ENCODE peak calls at places on chromosome 20, in eight cellular contexts. E is ovary, V is H9, X is type B pancreatic cell, Z is MCF 10A, S is choroid plexus epithelial cell, G is progenitor cell of endocrine pancreas, M is brain microvascular endothelial cell. C is an unnamed sample.

GRCh38 chr20:51752343-51752951 is 15.7 kb downstream of the ATP9A start:
- DNase-seq in E (no peak), V (no peak), X (no peak), Z (peak; percentile 62), S (peak; percentile 77), G (no peak), M (peak; percentile 55), C (no peak)

GRCh38 chr20:50415516-50416268 is 94.5 kb upstream of the PTPN1 start:
- DNase-seq in E (peak; percentile 99), V (peak; percentile 59), X (no peak), Z (peak; percentile 99), S (peak; percentile 89), G (no peak), M (peak; percentile 83), C (peak; percentile 100)

GRCh38 chr20:6863798-6864201 is 96.3 kb downstream of the BMP2 start:
- DNase-seq in E (no peak), V (no peak), X (no peak), Z (no peak), S (no peak), G (no peak), M (no peak), C (no peak)

GRCh38 chr20:49545572-49545971 is 22.4 kb downstream of the PTGIS start:
- DNase-seq in E (no peak), V (no peak), X (no peak), Z (no peak), S (no peak), G (no peak), M (no peak), C (no peak)

GRCh38 chr20:63553251-63553932 is 567 bp upstream of the FNDC11 start:
- DNase-seq in E (peak; percentile 79), V (peak; percentile 95), X (peak; percentile 89), Z (peak; percentile 75), S (peak; percentile 85), G (peak; percentile 70), M (peak; percentile 64), C (peak; percentile 58)

GRCh38 chr20:24388828-24389325 is 80.6 kb upstream of the SYNDIG1 start:
- DNase-seq in E (no peak), V (peak; percentile 18), X (no peak), Z (no peak), S (no peak), G (no peak), M (no peak), C (no peak)

GRCh38 chr20:7673841-7674240 is 266.4 kb downstream of the HAO1 start:
- DNase-seq in E (no peak), V (no peak), X (no peak), Z (peak; percentile 48), S (peak; percentile 83), G (no peak), M (peak; percentile 64), C (no peak)

GRCh38 chr20:10679269-10679668 is 5.5 kb upstream of the JAG1 start:
- DNase-seq in E (no peak), V (no peak), X (no peak), Z (peak; percentile 57), S (no peak), G (no peak), M (no peak), C (no peak)

GRCh38 chr20:63847374-63848002 is 13.8 kb upstream of the ABHD16B start:
- DNase-seq in E (peak; percentile 76), V (peak; percentile 73), X (no peak), Z (no peak), S (peak; percentile 29), G (no peak), M (no peak), C (no peak)

GRCh38 chr20:32970973-32971300 is 33.3 kb downstream of the SUN5 start:
- DNase-seq in E (no peak), V (peak; percentile 21), X (peak; percentile 66), Z (no peak), S (no peak), G (no peak), M (no peak), C (no peak)

GRCh38 chr20:61604494-61604893 is 352.4 kb downstream of the CDH4 start:
- DNase-seq in E (no peak), V (no peak), X (no peak), Z (no peak), S (no peak), G (no peak), M (no peak), C (no peak)

GRCh38 chr20:50468378-50468798 is 41.8 kb upstream of the PTPN1 start:
- DNase-seq in E (no peak), V (no peak), X (no peak), Z (no peak), S (no peak), G (no peak), M (no peak), C (no peak)

GRCh38 chr20:36491901-36492617 is 49.3 kb upstream of the MYL9 start:
- DNase-seq in E (no peak), V (no peak), X (no peak), Z (peak; percentile 47), S (peak; percentile 75), G (no peak), M (no peak), C (no peak)

GRCh38 chr20:15759546-15760216 is 813.6 kb downstream of the KIF16B start:
- DNase-seq in E (no peak), V (no peak), X (no peak), Z (peak; percentile 5), S (no peak), G (no peak), M (no peak), C (no peak)

GRCh38 chr20:32727663-32728062 is 15.6 kb downstream of the COMMD7 start:
- DNase-seq in E (no peak), V (no peak), X (no peak), Z (peak; percentile 42), S (peak; percentile 90), G (no peak), M (peak; percentile 75), C (no peak)

DNA sequence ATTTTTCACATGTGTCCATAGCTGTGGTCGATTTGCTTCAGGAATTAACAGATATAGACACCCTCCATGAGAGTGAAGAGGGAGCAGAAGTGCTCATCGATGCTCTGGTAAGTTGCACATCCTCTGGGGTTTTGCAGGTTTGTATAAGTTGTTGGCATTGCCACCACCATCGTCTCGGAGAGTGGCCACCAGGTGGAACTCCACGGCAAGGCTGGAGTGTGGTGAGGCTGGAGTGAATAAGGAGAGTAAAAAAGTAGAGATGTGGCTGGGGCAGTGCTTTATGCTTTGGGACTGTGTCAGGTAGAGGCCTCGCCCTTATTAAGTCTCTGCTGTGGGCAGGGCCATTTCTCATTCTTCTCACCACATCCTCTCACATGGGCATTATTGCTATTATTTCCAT is 63.7 kb downstream of the CTNNBL1 start:
- DNase-seq in E (no peak), V (no peak), X (no peak), Z (no peak), S (no peak), G (no peak), M (no peak), C (no peak)
- TF ChIP-seq CTCF in E (no peak), V (peak; percentile 38), X (peak; percentile 31), Z (no peak), S (peak; percentile 33), G (no peak), M (peak; percentile 37), C (no peak)

GRCh38 chr20:58192065-58192464 is 36.4 kb downstream of the ANKRD60 start:
- DNase-seq in E (no peak), V (no peak), X (no peak), Z (no peak), S (no peak), G (no peak), M (no peak), C (no peak)

GRCh38 chr20:58196402-58197184 is 31.9 kb downstream of the ANKRD60 start:
- DNase-seq in E (no peak), V (no peak), X (no peak), Z (no peak), S (no peak), G (no peak), M (no peak), C (no peak)

GRCh38 chr20:58195047-58195446 is 33.4 kb downstream of the ANKRD60 start:
- DNase-seq in E (no peak), V (no peak), X (no peak), Z (no peak), S (no peak), G (no peak), M (no peak), C (no peak)

GRCh38 chr20:58194176-58194796 is 34.2 kb downstream of the ANKRD60 start:
- DNase-seq in E (no peak), V (no peak), X (no peak), Z (no peak), S (peak; percentile 18), G (no peak), M (no peak), C (no peak)

GRCh38 chr20:58192567-58192966 is 35.9 kb downstream of the ANKRD60 start:
- DNase-seq in E (no peak), V (peak; percentile 50), X (no peak), Z (peak; percentile 16), S (no peak), G (no peak), M (no peak), C (no peak)
- TF ChIP-seq CTCF in E (no peak), V (peak; percentile 86), X (peak; percentile 70), Z (peak; percentile 65), S (peak; percentile 70), G (peak; percentile 53), M (peak; percentile 77), C (peak; percentile 33)

DNA sequence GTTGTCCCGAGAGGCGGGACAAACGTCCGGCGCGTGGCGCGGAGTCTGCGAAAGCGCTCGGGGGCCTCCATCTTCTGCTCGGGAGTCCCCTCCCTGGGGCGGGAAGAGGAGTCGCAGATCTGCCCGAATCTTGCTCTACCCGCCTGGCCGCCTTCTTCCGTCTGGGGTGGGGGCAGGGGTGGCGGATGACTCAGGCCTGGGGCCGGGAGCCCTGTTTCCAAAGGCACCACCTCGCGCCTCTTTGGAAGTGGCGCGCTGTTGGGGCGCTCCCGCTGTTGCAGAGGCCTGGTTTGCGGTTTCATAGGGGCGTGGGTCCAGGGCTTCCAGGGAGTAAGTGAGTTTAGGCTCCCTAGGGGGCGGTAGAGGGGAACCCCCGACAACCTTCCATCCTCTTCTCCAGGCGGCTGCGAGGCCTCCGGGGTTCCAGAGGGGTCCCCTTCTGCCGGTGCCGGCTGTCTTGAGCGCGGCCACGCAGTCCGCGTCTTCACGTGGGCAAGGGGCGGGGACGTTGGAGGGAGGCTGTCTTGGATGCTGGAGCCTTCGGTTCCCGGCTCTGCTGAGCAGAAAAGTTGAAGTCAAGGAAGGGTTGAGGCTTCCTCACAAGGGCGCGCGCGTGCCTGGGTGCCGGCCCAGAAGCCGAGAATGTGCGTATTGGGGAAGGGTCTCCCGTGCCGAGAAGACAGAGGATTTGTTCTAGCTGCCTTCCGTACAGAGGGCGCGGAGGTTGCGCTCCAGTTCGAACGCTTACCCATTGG is 2.6 kb upstream of the TFAP2C start:
- DNase-seq in E (no peak), V (peak; percentile 82), X (peak; percentile 73), Z (no peak), S (peak; percentile 42), G (no peak), M (no peak), C (no peak)
- TF ChIP-seq CTCF in E (no peak), V (peak; percentile 81), X (peak; percentile 76), Z (peak; percentile 29), S (peak; percentile 45), G (peak; percentile 56), M (peak; percentile 65), C (no peak)

DNA sequence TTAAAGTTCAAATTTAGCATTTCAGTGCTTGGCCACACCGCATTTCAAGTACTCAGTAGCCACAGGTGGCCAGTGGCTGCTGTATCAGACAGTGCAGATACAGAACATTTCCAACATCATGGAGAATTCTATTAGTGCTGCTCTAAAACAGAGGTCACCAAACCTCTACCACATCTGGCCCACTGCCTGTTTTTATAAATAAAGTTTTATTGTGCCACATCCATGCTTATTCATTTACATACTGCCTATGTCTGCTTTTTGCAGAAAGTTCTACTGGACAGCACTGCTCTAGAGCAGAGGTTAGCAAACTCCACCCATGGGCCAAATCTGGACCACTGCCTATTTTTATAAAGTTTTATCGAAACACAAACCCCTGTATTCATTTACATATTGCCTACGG is 3.7 kb upstream of the PTPRT start:
- DNase-seq in E (no peak), V (no peak), X (no peak), Z (no peak), S (no peak), G (no peak), M (no peak), C (no peak)
- TF ChIP-seq CTCF in E (no peak), V (no peak), X (no peak), Z (no peak), S (no peak), G (no peak), M (no peak), C (no peak)